ENCODE peak calls at places on chromosome 20, in four cellular contexts. I, B, X and J are unnamed samples.

GRCh38 chr20:48816282-48816860 is 11.4 kb downstream of the PREX1 start:
- DNase-seq in X (no peak), I (no peak), B (no peak), J (no peak)

GRCh38 chr20:5315807-5316187 is 957 bp downstream of the PROKR2 start:
- DNase-seq in I (no peak), B (peak), X (no peak), J (no peak)

GRCh38 chr20:47396762-47397476 is 40.4 kb upstream of the ZMYND8 start:
- DNase-seq in X (no peak), I (no peak), B (no peak), J (no peak)

GRCh38 chr20:58574469-58574868 is 59.3 kb upstream of the APCDD1L start:
- DNase-seq in X (no peak), B (no peak), I (no peak), J (no peak)

GRCh38 chr20:46683939-46684750 is 5.1 kb downstream of the TP53RK start:
- DNase-seq in I (peak), B (peak), X (no peak), J (no peak)

GRCh38 chr20:24627291-24627690 is 157.9 kb downstream of the SYNDIG1 start:
- DNase-seq in B (no peak), X (no peak), I (no peak), J (no peak)

GRCh38 chr20:62011403-62011791 is 54.3 kb downstream of the TAF4 start:
- DNase-seq in X (no peak), B (no peak), I (peak), J (no peak)

GRCh38 chr20:35021831-35022230 is 66.2 kb downstream of the MYH7B start:
- DNase-seq in X (no peak), B (no peak), I (no peak), J (no peak)

GRCh38 chr20:34172926-34173325 is 60.9 kb upstream of the EIF2S2 start:
- DNase-seq in X (no peak), I (no peak), B (no peak), J (no peak)

GRCh38 chr20:40457404-40457803 is 231.6 kb downstream of the MAFB start:
- DNase-seq in B (no peak), I (no peak), X (no peak), J (no peak)

GRCh38 chr20:45303586-45304463 is 2.8 kb upstream of the RBPJL start:
- DNase-seq in X (no peak), B (no peak), I (no peak), J (no peak)

GRCh38 chr20:62493886-62494285 is 18.1 kb upstream of the GATA5 start:
- DNase-seq in B (no peak), X (no peak), I (no peak), J (no peak)

GRCh38 chr20:25543068-25543467 is 42.3 kb downstream of the NINL start:
- DNase-seq in I (no peak), B (no peak), X (no peak), J (peak)